ENCODE peak calls at places on chromosomes 3 and 15, in ten cellular contexts. One of them, this sample, is unnamed.

GRCh38 chr3:197368821-197369220 is 70.4 kb upstream of the DLG1 start:
- DNase-seq in upper lobe of right lung: no peak
- DNase-seq in left lung: no peak
- DNase-seq in hepatocyte: no peak
- DNase-seq in PC-3: no peak
- DNase-seq in cardiac muscle cell: no peak
- DNase-seq in mammary epithelial cell: no peak
- DNase-seq in heart right ventricle: no peak
- DNase-seq in tibial nerve: no peak
- DNase-seq in GM23248: no peak
- DNase-seq in this sample: no peak

GRCh38 chr3:55564709-55565108 is 77.6 kb upstream of the WNT5A start:
- DNase-seq in upper lobe of right lung: no peak
- DNase-seq in left lung: no peak
- DNase-seq in hepatocyte: no peak
- DNase-seq in PC-3: no peak
- DNase-seq in cardiac muscle cell: no peak
- DNase-seq in mammary epithelial cell: no peak
- DNase-seq in heart right ventricle: no peak
- DNase-seq in tibial nerve: no peak
- DNase-seq in GM23248: no peak
- DNase-seq in this sample: no peak

GRCh38 chr3:128726691-128727031 is 678 bp downstream of the RAB7A start:
- DNase-seq in upper lobe of right lung: peak; percentile 79
- DNase-seq in left lung: peak; percentile 91
- DNase-seq in hepatocyte: peak; percentile 87
- DNase-seq in PC-3: peak; percentile 59
- DNase-seq in cardiac muscle cell: peak; percentile 68
- DNase-seq in mammary epithelial cell: peak; percentile 88
- DNase-seq in heart right ventricle: peak; percentile 25
- DNase-seq in tibial nerve: peak; percentile 48
- DNase-seq in GM23248: peak; percentile 95
- DNase-seq in this sample: peak; percentile 29

GRCh38 chr3:69182588-69183299 is 60.3 kb upstream of the LMOD3 start:
- DNase-seq in upper lobe of right lung: no peak
- DNase-seq in left lung: no peak
- DNase-seq in hepatocyte: no peak
- DNase-seq in PC-3: no peak
- DNase-seq in cardiac muscle cell: peak; percentile 87
- DNase-seq in mammary epithelial cell: peak; percentile 58
- DNase-seq in heart right ventricle: no peak
- DNase-seq in tibial nerve: no peak
- DNase-seq in GM23248: peak; percentile 83
- DNase-seq in this sample: no peak

GRCh38 chr15:87781959-87782625 is 474.4 kb downstream of the NTRK3 start:
- DNase-seq in upper lobe of right lung: no peak
- DNase-seq in left lung: no peak
- DNase-seq in hepatocyte: no peak
- DNase-seq in PC-3: no peak
- DNase-seq in cardiac muscle cell: no peak
- DNase-seq in mammary epithelial cell: no peak
- DNase-seq in heart right ventricle: no peak
- DNase-seq in tibial nerve: no peak
- DNase-seq in GM23248: no peak
- DNase-seq in this sample: no peak

GRCh38 chr3:9135526-9135925 is 113.9 kb downstream of the SRGAP3 start:
- DNase-seq in upper lobe of right lung: no peak
- DNase-seq in left lung: no peak
- DNase-seq in hepatocyte: no peak
- DNase-seq in PC-3: no peak
- DNase-seq in cardiac muscle cell: no peak
- DNase-seq in mammary epithelial cell: no peak
- DNase-seq in heart right ventricle: no peak
- DNase-seq in tibial nerve: no peak
- DNase-seq in GM23248: no peak
- DNase-seq in this sample: no peak

GRCh38 chr3:38255627-38256026 is 10.0 kb upstream of the SLC22A13 start:
- DNase-seq in upper lobe of right lung: no peak
- DNase-seq in left lung: no peak
- DNase-seq in hepatocyte: no peak
- DNase-seq in PC-3: no peak
- DNase-seq in cardiac muscle cell: no peak
- DNase-seq in mammary epithelial cell: no peak
- DNase-seq in heart right ventricle: no peak
- DNase-seq in tibial nerve: no peak
- DNase-seq in GM23248: no peak
- DNase-seq in this sample: no peak

GRCh38 chr3:67976683-67977082 is 322.3 kb upstream of the SUCLG2 start:
- DNase-seq in upper lobe of right lung: no peak
- DNase-seq in left lung: no peak
- DNase-seq in hepatocyte: no peak
- DNase-seq in PC-3: no peak
- DNase-seq in cardiac muscle cell: no peak
- DNase-seq in mammary epithelial cell: no peak
- DNase-seq in heart right ventricle: no peak
- DNase-seq in tibial nerve: no peak
- DNase-seq in GM23248: no peak
- DNase-seq in this sample: no peak

GRCh38 chr15:47959617-47960398 is 161.0 kb upstream of the SLC24A5 start:
- DNase-seq in upper lobe of right lung: no peak
- DNase-seq in left lung: no peak
- DNase-seq in hepatocyte: peak; percentile 38
- DNase-seq in PC-3: peak; percentile 49
- DNase-seq in cardiac muscle cell: no peak
- DNase-seq in mammary epithelial cell: peak; percentile 38
- DNase-seq in heart right ventricle: no peak
- DNase-seq in tibial nerve: no peak
- DNase-seq in GM23248: no peak
- DNase-seq in this sample: no peak

GRCh38 chr15:67025719-67026118 is 39.7 kb upstream of the SMAD3 start:
- DNase-seq in upper lobe of right lung: no peak
- DNase-seq in left lung: no peak
- DNase-seq in hepatocyte: no peak
- DNase-seq in PC-3: peak; percentile 70
- DNase-seq in cardiac muscle cell: peak; percentile 83
- DNase-seq in mammary epithelial cell: peak; percentile 29
- DNase-seq in heart right ventricle: peak; percentile 27
- DNase-seq in tibial nerve: no peak
- DNase-seq in GM23248: peak; percentile 71
- DNase-seq in this sample: no peak
- H3K4me1 ChIP-seq in upper lobe of right lung: peaks cover 39% of the 10 kb centered on the region
- H3K4me1 ChIP-seq in left lung: peaks cover 57% of the 10 kb centered on the region
- H3K4me1 ChIP-seq in hepatocyte: peaks cover 36% of the 10 kb centered on the region
- H3K4me1 ChIP-seq in PC-3: peaks cover 57% of the 10 kb centered on the region
- H3K4me1 ChIP-seq in cardiac muscle cell: peaks cover 32% of the 10 kb centered on the region
- H3K4me1 ChIP-seq in mammary epithelial cell: peaks cover 49% of the 10 kb centered on the region
- H3K4me1 ChIP-seq in heart right ventricle: peaks cover 13% of the 10 kb centered on the region
- H3K4me1 ChIP-seq in tibial nerve: peaks cover 38% of the 10 kb centered on the region
- H3K4me1 ChIP-seq in GM23248: peaks cover 46% of the 10 kb centered on the region
- H3K4me1 ChIP-seq in this sample: no peaks in the 10 kb centered on the region

GRCh38 chr3:14922863-14923262 is 24.5 kb upstream of the NR2C2 start:
- DNase-seq in upper lobe of right lung: peak; percentile 55
- DNase-seq in left lung: no peak
- DNase-seq in hepatocyte: no peak
- DNase-seq in PC-3: no peak
- DNase-seq in cardiac muscle cell: no peak
- DNase-seq in mammary epithelial cell: no peak
- DNase-seq in heart right ventricle: no peak
- DNase-seq in tibial nerve: no peak
- DNase-seq in GM23248: no peak
- DNase-seq in this sample: no peak

GRCh38 chr3:14918356-14918860 is 29.0 kb upstream of the NR2C2 start:
- DNase-seq in upper lobe of right lung: peak; percentile 55
- DNase-seq in left lung: no peak
- DNase-seq in hepatocyte: no peak
- DNase-seq in PC-3: no peak
- DNase-seq in cardiac muscle cell: no peak
- DNase-seq in mammary epithelial cell: peak; percentile 69
- DNase-seq in heart right ventricle: no peak
- DNase-seq in tibial nerve: no peak
- DNase-seq in GM23248: no peak
- DNase-seq in this sample: no peak

GRCh38 chr3:14921811-14922705 is 25.3 kb upstream of the NR2C2 start:
- DNase-seq in upper lobe of right lung: peak; percentile 61
- DNase-seq in left lung: no peak
- DNase-seq in hepatocyte: no peak
- DNase-seq in PC-3: peak; percentile 37
- DNase-seq in cardiac muscle cell: no peak
- DNase-seq in mammary epithelial cell: no peak
- DNase-seq in heart right ventricle: no peak
- DNase-seq in tibial nerve: no peak
- DNase-seq in GM23248: peak; percentile 35
- DNase-seq in this sample: no peak

GRCh38 chr3:14921034-14921616 is 26.3 kb upstream of the NR2C2 start:
- DNase-seq in upper lobe of right lung: peak; percentile 91
- DNase-seq in left lung: peak; percentile 92
- DNase-seq in hepatocyte: peak; percentile 93
- DNase-seq in PC-3: peak; percentile 95
- DNase-seq in cardiac muscle cell: peak; percentile 94
- DNase-seq in mammary epithelial cell: peak; percentile 69
- DNase-seq in heart right ventricle: peak; percentile 90
- DNase-seq in tibial nerve: peak; percentile 85
- DNase-seq in GM23248: peak; percentile 93
- DNase-seq in this sample: peak; percentile 86

GRCh38 chr3:14920536-14920935 is 26.8 kb upstream of the NR2C2 start:
- DNase-seq in upper lobe of right lung: peak; percentile 36
- DNase-seq in left lung: no peak
- DNase-seq in hepatocyte: no peak
- DNase-seq in PC-3: no peak
- DNase-seq in cardiac muscle cell: no peak
- DNase-seq in mammary epithelial cell: no peak
- DNase-seq in heart right ventricle: no peak
- DNase-seq in tibial nerve: no peak
- DNase-seq in GM23248: no peak
- DNase-seq in this sample: no peak
- H3K27ac ChIP-seq in upper lobe of right lung: no peak overlapping the region
- H3K27ac ChIP-seq in left lung: no peak overlapping the region
- H3K27ac ChIP-seq in hepatocyte: no peak overlapping the region
- H3K27ac ChIP-seq in PC-3: no peak overlapping the region
- H3K27ac ChIP-seq in cardiac muscle cell: no peak overlapping the region
- H3K27ac ChIP-seq in mammary epithelial cell: no peak overlapping the region
- H3K27ac ChIP-seq in heart right ventricle: no peak overlapping the region
- H3K27ac ChIP-seq in tibial nerve: no peak overlapping the region
- H3K27ac ChIP-seq in GM23248: no peak overlapping the region
- H3K27ac ChIP-seq in this sample: no peak overlapping the region

GRCh38 chr3:62727576-62727975 is 147.6 kb downstream of the CADPS start:
- DNase-seq in upper lobe of right lung: no peak
- DNase-seq in left lung: no peak
- DNase-seq in hepatocyte: no peak
- DNase-seq in PC-3: no peak
- DNase-seq in cardiac muscle cell: peak; percentile 12
- DNase-seq in mammary epithelial cell: peak; percentile 15
- DNase-seq in heart right ventricle: no peak
- DNase-seq in tibial nerve: no peak
- DNase-seq in GM23248: peak; percentile 73
- DNase-seq in this sample: no peak
- H3K4me1 ChIP-seq in upper lobe of right lung: no peaks in the 10 kb centered on the region
- H3K4me1 ChIP-seq in left lung: no peaks in the 10 kb centered on the region
- H3K4me1 ChIP-seq in hepatocyte: no peaks in the 10 kb centered on the region
- H3K4me1 ChIP-seq in PC-3: no peaks in the 10 kb centered on the region
- H3K4me1 ChIP-seq in cardiac muscle cell: peaks cover 7% of the 10 kb centered on the region
- H3K4me1 ChIP-seq in mammary epithelial cell: peaks cover 22% of the 10 kb centered on the region
- H3K4me1 ChIP-seq in heart right ventricle: no peaks in the 10 kb centered on the region
- H3K4me1 ChIP-seq in tibial nerve: no peaks in the 10 kb centered on the region
- H3K4me1 ChIP-seq in GM23248: peaks cover 6% of the 10 kb centered on the region
- H3K4me1 ChIP-seq in this sample: no peaks in the 10 kb centered on the region

GRCh38 chr3:126467611-126467955 is 8.1 kb downstream of the ZXDC start:
- DNase-seq in upper lobe of right lung: peak; percentile 22
- DNase-seq in left lung: no peak
- DNase-seq in hepatocyte: no peak
- DNase-seq in PC-3: no peak
- DNase-seq in cardiac muscle cell: no peak
- DNase-seq in mammary epithelial cell: no peak
- DNase-seq in heart right ventricle: no peak
- DNase-seq in tibial nerve: no peak
- DNase-seq in GM23248: no peak
- DNase-seq in this sample: no peak

GRCh38 chr3:126464997-126465396 is 10.7 kb downstream of the ZXDC start:
- DNase-seq in upper lobe of right lung: peak; percentile 51
- DNase-seq in left lung: no peak
- DNase-seq in hepatocyte: no peak
- DNase-seq in PC-3: no peak
- DNase-seq in cardiac muscle cell: no peak
- DNase-seq in mammary epithelial cell: no peak
- DNase-seq in heart right ventricle: no peak
- DNase-seq in tibial nerve: no peak
- DNase-seq in GM23248: no peak
- DNase-seq in this sample: no peak

GRCh38 chr3:126464494-126464893 is 11.2 kb downstream of the ZXDC start:
- DNase-seq in upper lobe of right lung: no peak
- DNase-seq in left lung: no peak
- DNase-seq in hepatocyte: no peak
- DNase-seq in PC-3: no peak
- DNase-seq in cardiac muscle cell: no peak
- DNase-seq in mammary epithelial cell: no peak
- DNase-seq in heart right ventricle: no peak
- DNase-seq in tibial nerve: no peak
- DNase-seq in GM23248: no peak
- DNase-seq in this sample: no peak

GRCh38 chr3:126466886-126467610 is 8.6 kb downstream of the ZXDC start:
- DNase-seq in upper lobe of right lung: peak; percentile 42
- DNase-seq in left lung: no peak
- DNase-seq in hepatocyte: no peak
- DNase-seq in PC-3: no peak
- DNase-seq in cardiac muscle cell: no peak
- DNase-seq in mammary epithelial cell: no peak
- DNase-seq in heart right ventricle: no peak
- DNase-seq in tibial nerve: no peak
- DNase-seq in GM23248: no peak
- DNase-seq in this sample: no peak

DNA sequence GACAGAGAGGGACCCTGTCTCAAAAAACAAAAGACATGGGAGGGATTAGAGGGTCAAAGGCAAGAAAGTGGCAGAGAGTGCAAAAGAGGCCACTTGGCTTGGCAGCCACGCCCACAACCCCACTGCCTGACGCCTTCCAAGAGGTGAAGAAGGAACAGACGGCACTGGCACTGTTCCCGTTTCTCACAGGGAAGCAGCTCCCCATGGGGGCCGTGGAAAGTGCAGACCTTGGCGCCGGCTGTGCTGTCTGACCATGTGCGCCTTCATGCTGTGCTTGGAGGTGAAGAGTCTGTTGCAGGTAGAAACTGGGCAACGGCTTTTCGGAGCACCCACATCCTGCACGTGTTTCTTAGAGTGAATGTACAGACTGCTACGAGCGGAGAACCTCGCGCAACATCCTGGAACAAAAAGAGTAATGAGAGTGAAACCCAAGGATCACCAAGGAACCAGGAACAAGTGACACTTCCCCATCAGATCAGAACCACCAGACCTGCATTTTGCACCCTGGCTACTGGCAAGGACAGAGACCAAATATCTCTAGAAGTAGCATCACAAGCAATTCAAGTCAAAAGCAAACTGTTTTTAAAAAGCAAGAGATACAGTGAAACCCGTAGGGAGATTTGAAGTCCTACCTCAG is 9.6 kb downstream of the ZXDC start:
- DNase-seq in upper lobe of right lung: peak; percentile 85
- DNase-seq in left lung: peak; percentile 87
- DNase-seq in hepatocyte: no peak
- DNase-seq in PC-3: no peak
- DNase-seq in cardiac muscle cell: no peak
- DNase-seq in mammary epithelial cell: no peak
- DNase-seq in heart right ventricle: no peak
- DNase-seq in tibial nerve: no peak
- DNase-seq in GM23248: no peak
- DNase-seq in this sample: no peak
- H3K27ac ChIP-seq in upper lobe of right lung: peak overlapping the region; percentile 44
- H3K27ac ChIP-seq in left lung: peak overlapping the region; percentile 74
- H3K27ac ChIP-seq in hepatocyte: peak overlapping the region; percentile 34
- H3K27ac ChIP-seq in PC-3: no peak overlapping the region
- H3K27ac ChIP-seq in cardiac muscle cell: no peak overlapping the region
- H3K27ac ChIP-seq in mammary epithelial cell: no peak overlapping the region
- H3K27ac ChIP-seq in heart right ventricle: no peak overlapping the region
- H3K27ac ChIP-seq in tibial nerve: no peak overlapping the region
- H3K27ac ChIP-seq in GM23248: no peak overlapping the region
- H3K27ac ChIP-seq in this sample: no peak overlapping the region